ENCODE peak calls at places on chromosomes 11 and 22, in eight cellular contexts. P is H9; G is upper lobe of right lung; U is hepatocyte; Q is cardiac muscle cell; M is right cardiac atrium; Z is MM.1S; E is CD8-positive, alpha-beta memory T cell. C is an unnamed sample. For H3K4me1, the result is how much of the 10 kb centered on the place peaks cover.

GRCh38 chr11:95324826-95325225 is 93.8 kb upstream of the SESN3 start:
- DNase-seq in P (no peak), G (no peak), U (no peak), Q (no peak), M (no peak), Z (no peak), E (no peak), C (no peak)

GRCh38 chr11:7759010-7759409 is 37.7 kb downstream of the OR5P2 start:
- DNase-seq in P (no peak), G (no peak), U (no peak), Q (no peak), M (no peak), Z (no peak), E (no peak), C (no peak)

GRCh38 chr11:128857341-128857740 is 9.8 kb downstream of the KCNJ1 start:
- DNase-seq in P (no peak), G (no peak), U (no peak), Q (no peak), M (no peak), Z (no peak), E (no peak), C (no peak)

GRCh38 chr22:49328630-49329405 is 498.9 kb downstream of the BRD1 start:
- DNase-seq in P (no peak), G (peak), U (no peak), Q (no peak), M (no peak), Z (no peak), E (no peak), C (no peak)

GRCh38 chr11:74179234-74180126 is 8.4 kb downstream of the PPME1 start:
- DNase-seq in P (no peak), G (no peak), U (no peak), Q (no peak), M (no peak), Z (no peak), E (no peak), C (no peak)

GRCh38 chr11:47867821-47868220 is 19.7 kb upstream of the NUP160 start:
- DNase-seq in P (no peak), G (no peak), U (no peak), Q (peak), M (no peak), Z (no peak), E (no peak), C (no peak)

GRCh38 chr11:74726547-74727182 is 4.6 kb downstream of the CHRDL2 start:
- DNase-seq in P (peak), G (peak), U (peak), Q (peak), M (peak), Z (peak), E (peak), C (peak)

GRCh38 chr22:32411388-32411787 is 659 bp downstream of the RTCB start:
- DNase-seq in P (no peak), G (no peak), U (peak), Q (peak), M (no peak), Z (no peak), E (no peak), C (no peak)

GRCh38 chr11:32173435-32173834 is 82.6 kb downstream of the RCN1 start:
- DNase-seq in P (peak), G (no peak), U (peak), Q (peak), M (peak), Z (peak), E (no peak), C (peak)

GRCh38 chr11:111221208-111221607 is 24.3 kb upstream of the POU2AF2 start:
- DNase-seq in P (no peak), G (no peak), U (no peak), Q (no peak), M (no peak), Z (no peak), E (no peak), C (no peak)
- H3K4me1 ChIP-seq in P (under half), G (under half), U (under half), Q (under half), M (under half), Z (under half), E (under half), C (under half)

GRCh38 chr11:65471410-65471762 is 27.5 kb upstream of the MALAT1 start:
- DNase-seq in P (peak), G (peak), U (peak), Q (peak), M (peak), Z (no peak), E (peak), C (peak)

GRCh38 chr11:65470433-65470832 is 28.4 kb upstream of the MALAT1 start:
- DNase-seq in P (no peak), G (no peak), U (no peak), Q (no peak), M (peak), Z (no peak), E (no peak), C (no peak)

GRCh38 chr11:65473275-65473860 is 25.5 kb upstream of the MALAT1 start:
- DNase-seq in P (no peak), G (no peak), U (no peak), Q (no peak), M (no peak), Z (no peak), E (no peak), C (no peak)

DNA sequence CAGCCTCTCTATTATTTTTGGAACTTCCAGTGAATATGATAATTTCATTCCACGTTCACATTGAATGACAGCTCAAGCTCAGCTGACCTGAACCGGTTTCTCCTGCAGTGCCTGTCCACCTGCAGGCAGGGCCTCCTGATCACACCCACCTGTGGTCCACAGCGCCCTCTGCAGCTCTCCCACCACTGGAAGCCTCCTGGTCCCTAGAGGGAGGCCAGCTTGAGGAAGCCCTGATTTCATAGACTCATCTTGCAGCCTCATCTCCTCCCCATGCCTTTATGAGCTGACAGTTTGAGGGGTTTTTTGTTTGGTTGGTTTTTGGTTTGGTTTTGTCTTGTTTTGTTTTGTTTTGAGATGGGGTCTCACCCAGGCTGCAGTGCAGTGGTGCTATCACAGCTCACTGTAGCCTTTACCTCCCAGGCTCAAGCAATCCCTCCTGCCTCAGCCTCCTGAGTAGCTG is 29.9 kb upstream of the MALAT1 start:
- DNase-seq in P (peak), G (peak), U (peak), Q (peak), M (peak), Z (peak), E (peak), C (peak)
- H3K4me1 ChIP-seq in P (under half), G (under half), U (under half), Q (under half), M (under half), Z (under half), E (under half), C (under half)

GRCh38 chr11:111581341-111581740 is 20.9 kb upstream of the SIK2 start:
- DNase-seq in P (no peak), G (no peak), U (no peak), Q (no peak), M (no peak), Z (no peak), E (no peak), C (no peak)
- H3K4me1 ChIP-seq in P (under half), G (under half), U (under half), Q (under half), M (under half), Z (under half), E (under half), C (under half)

DNA sequence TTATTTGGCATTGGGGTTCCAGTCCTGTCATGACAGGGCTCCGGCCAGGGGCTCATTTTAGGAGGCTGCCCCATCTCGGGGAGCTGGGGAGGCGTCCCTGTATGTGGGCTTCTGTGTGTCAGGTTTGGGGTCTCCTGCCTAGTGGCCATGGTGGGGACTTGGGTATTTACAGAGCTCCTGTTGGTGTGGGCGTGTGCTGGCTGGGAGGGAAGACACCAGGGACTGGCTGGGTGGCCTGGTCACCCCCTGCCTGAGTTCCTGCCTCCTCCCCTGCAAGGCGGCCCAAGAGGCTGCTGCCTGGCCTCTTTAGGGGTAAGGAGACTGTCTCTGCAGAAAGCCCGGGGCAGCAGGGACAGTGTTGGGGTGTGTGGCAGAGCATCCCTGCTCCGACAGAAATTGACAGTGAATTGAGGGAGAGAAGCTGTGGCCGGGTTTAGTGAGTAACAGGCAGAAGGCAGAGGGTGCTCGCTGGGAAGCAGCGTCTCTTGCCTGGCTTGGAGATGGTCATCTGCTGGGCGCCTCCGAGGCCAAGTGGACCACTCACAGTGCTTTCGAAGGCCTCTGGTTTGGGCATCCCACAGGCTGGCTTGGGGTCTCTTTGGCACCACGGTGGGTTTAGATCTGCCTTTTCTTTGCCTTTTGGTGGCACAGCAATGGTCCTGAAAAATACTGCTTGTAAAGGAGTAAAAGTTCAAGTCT is 40.3 kb upstream of the GRAMD4 start:
- DNase-seq in P (peak), G (peak), U (peak), Q (no peak), M (peak), Z (no peak), E (no peak), C (no peak)
- H3K4me1 ChIP-seq in P (under half), G (half or more), U (half or more), Q (under half), M (under half), Z (under half), E (under half), C (under half)

GRCh38 chr22:41822289-41823057 is 10.4 kb upstream of the SREBF2 start:
- DNase-seq in P (no peak), G (no peak), U (peak), Q (peak), M (no peak), Z (peak), E (peak), C (no peak)
- H3K4me1 ChIP-seq in P (under half), G (under half), U (under half), Q (under half), M (under half), Z (under half), E (under half), C (under half)

DNA sequence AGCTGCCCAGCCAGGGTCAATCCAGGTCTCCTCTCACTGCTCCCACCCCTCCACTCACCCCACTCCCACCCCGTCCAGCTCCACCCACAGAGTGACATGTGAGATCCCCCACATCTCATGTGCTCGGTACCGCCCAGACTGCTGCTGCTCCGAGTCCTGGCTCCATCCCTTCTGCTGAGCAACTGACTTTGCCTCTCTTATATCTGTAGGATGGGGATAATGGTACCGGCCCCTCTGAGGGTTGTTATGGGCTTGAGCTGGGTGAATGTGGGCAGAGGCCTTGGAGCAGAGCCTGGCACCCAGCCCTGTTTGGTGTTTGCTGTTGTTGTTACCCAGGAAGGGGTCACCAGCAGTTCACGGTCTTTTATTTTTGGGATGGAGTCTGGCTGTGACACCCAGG is 77.0 kb downstream of the ST3GAL4 start:
- DNase-seq in P (no peak), G (no peak), U (no peak), Q (no peak), M (peak), Z (no peak), E (no peak), C (no peak)
- H3K4me1 ChIP-seq in P (under half), G (under half), U (under half), Q (under half), M (under half), Z (under half), E (under half), C (under half)

DNA sequence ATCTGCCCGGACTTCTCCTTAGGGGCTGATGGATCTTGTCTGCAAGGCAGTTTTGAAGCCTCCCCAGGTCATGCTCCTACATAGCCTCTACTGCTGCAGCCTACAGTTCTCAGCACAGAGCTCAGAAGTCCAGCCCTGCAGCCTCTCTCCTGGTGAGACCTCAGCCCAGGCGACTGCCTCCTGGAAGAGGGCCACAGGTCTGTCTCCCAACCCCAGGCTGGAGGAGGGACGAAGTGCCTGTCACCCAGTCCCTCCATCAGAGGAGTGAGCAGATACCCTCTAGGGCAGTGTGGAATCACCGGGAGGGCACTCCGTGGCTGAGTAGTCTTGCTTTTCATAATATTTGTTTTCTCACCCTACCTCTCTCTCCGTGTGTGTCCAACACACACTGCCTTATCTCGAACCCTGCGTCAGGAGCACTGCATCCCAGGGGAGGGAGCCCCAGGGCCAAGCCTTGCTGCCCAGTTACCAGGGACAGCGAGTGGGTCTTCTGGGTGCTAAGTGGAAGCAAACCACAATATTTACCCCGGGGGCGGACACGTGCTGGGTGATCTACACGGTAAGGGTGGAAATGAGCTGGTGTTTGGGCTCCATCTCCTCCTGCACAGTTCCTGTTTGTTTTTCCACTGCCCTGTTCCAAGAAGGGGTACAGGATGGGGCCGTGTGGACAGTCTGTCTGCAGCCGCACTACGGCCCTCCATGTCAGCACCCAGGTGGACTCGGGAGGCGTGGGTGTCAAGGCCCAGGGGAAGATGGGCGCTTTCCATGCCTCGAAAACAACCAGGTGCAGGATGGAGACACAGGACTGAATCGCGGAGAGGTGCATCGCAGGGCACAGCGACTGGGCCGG is 133.8 kb upstream of the HSD17B12 start:
- DNase-seq in P (no peak), G (no peak), U (no peak), Q (no peak), M (no peak), Z (no peak), E (no peak), C (no peak)
- H3K4me1 ChIP-seq in P (under half), G (under half), U (under half), Q (under half), M (under half), Z (under half), E (under half), C (under half)

DNA sequence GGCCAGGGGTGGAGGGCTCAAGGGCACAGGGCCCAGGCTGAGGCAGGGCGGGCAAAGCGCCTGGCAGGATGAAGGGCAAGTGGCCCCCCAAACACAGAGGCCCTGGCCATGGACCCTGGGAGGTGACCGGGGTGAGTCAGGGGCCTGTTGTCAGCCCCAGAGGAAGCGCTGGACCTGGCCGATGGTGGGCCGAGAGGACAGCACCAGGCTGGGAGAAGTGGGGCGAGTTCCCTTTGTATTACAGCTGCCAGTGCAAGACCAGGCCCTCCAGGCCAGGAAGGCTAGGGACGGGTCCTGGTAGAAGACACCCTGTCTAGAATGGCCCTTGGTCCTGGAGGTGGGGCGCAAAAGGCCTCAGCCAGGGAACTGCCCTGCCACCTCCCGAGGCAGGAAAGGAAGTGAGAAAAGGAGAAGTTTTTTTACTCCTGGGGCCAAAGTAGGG is 12.8 kb downstream of the CXCR5 start:
- DNase-seq in P (no peak), G (no peak), U (no peak), Q (no peak), M (no peak), Z (no peak), E (no peak), C (peak)
- H3K4me1 ChIP-seq in P (under half), G (under half), U (under half), Q (under half), M (under half), Z (under half), E (half or more), C (under half)

DNA sequence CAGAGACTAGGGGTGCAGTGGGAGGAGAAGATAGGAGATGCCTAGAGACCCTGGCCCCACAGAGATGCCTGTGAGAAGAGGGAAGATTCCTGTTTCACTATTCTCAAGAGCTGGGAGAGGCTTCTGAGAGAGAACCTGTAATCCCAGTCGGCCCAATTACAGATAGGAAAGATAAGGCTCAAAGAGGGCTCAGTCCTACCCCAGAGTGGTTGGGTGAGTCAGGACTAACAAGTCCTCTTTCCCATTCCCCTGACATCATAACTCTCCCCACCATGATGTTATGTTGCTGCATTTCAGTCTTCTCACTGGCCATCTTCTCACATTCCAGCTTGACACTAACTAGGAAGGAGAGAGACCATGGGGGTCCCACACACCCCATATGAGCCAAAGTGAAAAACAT is 17.9 kb downstream of the ARHGEF12 start:
- DNase-seq in P (no peak), G (no peak), U (no peak), Q (no peak), M (no peak), Z (no peak), E (no peak), C (no peak)
- H3K4me1 ChIP-seq in P (under half), G (under half), U (under half), Q (under half), M (under half), Z (under half), E (under half), C (under half)

C was measured in BE2C.